ENCODE peak calls at places on chromosomes 4 and X, in seven cellular contexts. U is stomach, K is fibroblast of lung, B is cardiac muscle cell, T is GM23338, G is heart left ventricle, Y is IMR-90. A is an unnamed sample.

GRCh38 chr4:23789765-23790164 is 100.1 kb downstream of the PPARGC1A start:
- DNase-seq in T (no peak), K (peak; percentile 83), Y (peak; percentile 79), G (peak; percentile 66), B (peak; percentile 58), U (no peak), A (no peak)

GRCh38 chrX:93422693-93423092 is 250.7 kb downstream of the NAP1L3 start:
- DNase-seq in T (peak; percentile 70), G (no peak), Y (peak; percentile 1), U (no peak), K (no peak), B (peak; percentile 4), A (no peak)

GRCh38 chr4:159600102-159600501 is 497.2 kb downstream of the RAPGEF2 start:
- DNase-seq in G (no peak), Y (no peak), U (no peak), B (no peak), T (no peak), K (no peak), A (no peak)

GRCh38 chr4:41652971-41653370 is 95.6 kb downstream of the PHOX2B start:
- DNase-seq in B (no peak), U (no peak), G (no peak), K (peak; percentile 23), Y (no peak), T (no peak), A (no peak)

GRCh38 chr4:111776546-111776945 is 368.7 kb upstream of the FAM241A start:
- DNase-seq in U (no peak), K (peak; percentile 47), T (no peak), B (no peak), Y (no peak), G (no peak), A (peak; percentile 2)

GRCh38 chr4:150010525-150011126 is 67.6 kb upstream of the DCLK2 start:
- DNase-seq in T (peak; percentile 80), G (peak; percentile 33), U (peak; percentile 26), K (peak; percentile 71), Y (peak; percentile 72), B (peak; percentile 80), A (no peak)

GRCh38 chrX:119693996-119694451 is 1.1 kb upstream of the SEPTIN6 start:
- DNase-seq in U (no peak), B (no peak), T (peak; percentile 47), G (peak; percentile 36), Y (no peak), K (no peak), A (no peak)

GRCh38 chr4:176792348-176793059 is at the start of gene VEGFC:
- DNase-seq in T (peak; percentile 85), U (peak; percentile 44), B (peak; percentile 85), Y (peak; percentile 73), G (peak; percentile 56), K (peak; percentile 77), A (peak; percentile 79)

GRCh38 chrX:3548743-3549441 is 164.6 kb downstream of the PRKX start:
- DNase-seq in G (no peak), B (peak; percentile 86), U (no peak), Y (peak; percentile 79), T (peak; percentile 20), K (peak; percentile 68), A (peak; percentile 42)

GRCh38 chrX:151082077-151082948 is 94.1 kb upstream of the GPR50 start:
- DNase-seq in B (peak; percentile 59), K (peak; percentile 35), Y (peak; percentile 22), G (peak; percentile 70), T (peak; percentile 75), U (peak; percentile 65), A (peak; percentile 31)

GRCh38 chrX:86348669-86349068 is 200.4 kb downstream of the DACH2 start:
- DNase-seq in B (no peak), U (no peak), K (no peak), Y (no peak), G (no peak), T (peak; percentile 58), A (no peak)

GRCh38 chr4:5758741-5759140 is 47.7 kb downstream of the EVC start:
- DNase-seq in G (no peak), U (no peak), K (peak; percentile 98), B (peak; percentile 77), Y (peak; percentile 99), T (no peak), A (peak; percentile 86)

GRCh38 chr4:3201718-3202702 is 46.9 kb upstream of the MSANTD1 start:
- DNase-seq in U (peak; percentile 28), T (no peak), B (peak; percentile 10), G (no peak), K (peak; percentile 74), Y (peak; percentile 69), A (no peak)

GRCh38 chrX:73943900-73944581 is 359.9 kb upstream of the ZCCHC13 start:
- DNase-seq in T (peak; percentile 90), B (peak; percentile 94), U (peak; percentile 93), Y (peak; percentile 91), K (peak; percentile 92), G (peak; percentile 91), A (peak; percentile 78)

GRCh38 chrX:103913356-103914020 is 48.9 kb upstream of the TMSB15B start:
- DNase-seq in Y (peak; percentile 8), T (peak; percentile 43), U (no peak), B (peak; percentile 9), K (peak; percentile 48), G (no peak), A (peak; percentile 34)

GRCh38 chrX:36364262-36364661 is 444.7 kb downstream of the CFAP47 start:
- DNase-seq in G (no peak), U (no peak), T (no peak), K (no peak), Y (no peak), B (no peak), A (no peak)

GRCh38 chr4:21716526-21716925 is 232.0 kb downstream of the KCNIP4 start:
- DNase-seq in U (no peak), G (no peak), K (no peak), Y (no peak), B (no peak), T (no peak), A (no peak)

GRCh38 chrX:150482537-150483217 is 85.7 kb upstream of the MTM1 start:
- DNase-seq in K (peak; percentile 83), B (peak; percentile 32), U (no peak), T (no peak), Y (peak; percentile 85), G (no peak), A (no peak)

GRCh38 chr4:19958849-19959248 is 292.9 kb upstream of the SLIT2 start:
- DNase-seq in K (no peak), U (no peak), Y (no peak), G (no peak), T (no peak), B (no peak), A (no peak)
- H3K27ac ChIP-seq in K (no peak overlapping the region), U (no peak overlapping the region), Y (no peak overlapping the region), G (no peak overlapping the region), T (no peak overlapping the region), B (no peak overlapping the region), A (no peak overlapping the region)

GRCh38 chr4:165875446-165875845 is 2.4 kb downstream of the TLL1 start:
- DNase-seq in G (no peak), T (no peak), B (no peak), K (no peak), Y (no peak), U (no peak), A (no peak)

GRCh38 chr4:165873298-165874071 is 448 bp downstream of the TLL1 start:
- DNase-seq in K (peak; percentile 35), T (peak; percentile 60), G (peak; percentile 32), U (peak; percentile 31), Y (no peak), B (peak; percentile 44), A (no peak)

GRCh38 chr4:165874799-165875371 is 1.8 kb downstream of the TLL1 start:
- DNase-seq in B (peak; percentile 47), G (peak; percentile 29), T (peak; percentile 77), U (no peak), Y (no peak), K (no peak), A (no peak)

GRCh38 chr4:165872443-165873297 is at the start of gene TLL1:
- DNase-seq in K (peak; percentile 31), G (peak; percentile 28), Y (no peak), U (no peak), B (peak; percentile 55), T (peak; percentile 46), A (no peak)

DNA sequence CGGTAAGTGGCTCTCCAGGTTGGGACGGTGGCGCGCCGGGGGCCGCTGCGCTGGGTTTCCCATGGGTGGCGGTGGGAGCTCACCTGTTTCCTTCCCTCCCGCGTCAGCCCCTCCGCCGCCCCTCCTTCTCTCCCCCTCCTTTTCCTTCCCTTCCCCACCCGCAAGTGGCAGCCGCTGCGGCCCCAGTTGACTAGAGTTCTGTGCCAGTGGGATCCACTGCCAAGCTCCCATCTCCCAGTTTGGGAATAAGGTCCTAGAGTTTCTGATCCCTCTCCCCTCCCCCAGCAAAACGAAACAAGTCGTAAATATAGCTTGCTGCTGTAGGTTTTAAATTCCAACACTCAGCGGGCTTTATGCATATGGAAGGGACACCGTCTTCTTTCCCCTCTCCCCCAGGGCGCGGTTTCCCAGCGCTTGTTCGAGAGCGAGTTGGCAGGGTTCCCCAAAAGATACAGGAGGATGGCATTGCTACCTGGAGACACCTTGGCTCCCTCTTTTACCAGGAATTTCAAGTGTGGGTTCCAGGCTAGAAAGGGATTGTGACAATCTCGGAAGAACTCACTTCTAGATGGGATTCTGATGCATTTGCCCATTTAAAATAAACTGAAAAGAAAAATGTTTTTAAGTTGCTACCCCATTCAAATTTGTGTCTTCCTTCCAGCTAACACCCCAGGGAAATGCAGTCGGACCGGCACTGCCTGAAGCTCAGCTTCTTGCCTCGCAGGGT is 1.2 kb downstream of the TLL1 start:
- DNase-seq in B (peak; percentile 18), G (no peak), U (no peak), K (no peak), Y (no peak), T (peak; percentile 47), A (no peak)
- H3K27me3 ChIP-seq in B (peaks cover 72% of the 10 kb centered on the region), G (no peaks in the 10 kb centered on the region), U (peaks cover 29% of the 10 kb centered on the region), K (peaks cover 14% of the 10 kb centered on the region), Y (peaks cover 4% of the 10 kb centered on the region), T (peaks cover 59% of the 10 kb centered on the region), A (peaks cover 49% of the 10 kb centered on the region)

DNA sequence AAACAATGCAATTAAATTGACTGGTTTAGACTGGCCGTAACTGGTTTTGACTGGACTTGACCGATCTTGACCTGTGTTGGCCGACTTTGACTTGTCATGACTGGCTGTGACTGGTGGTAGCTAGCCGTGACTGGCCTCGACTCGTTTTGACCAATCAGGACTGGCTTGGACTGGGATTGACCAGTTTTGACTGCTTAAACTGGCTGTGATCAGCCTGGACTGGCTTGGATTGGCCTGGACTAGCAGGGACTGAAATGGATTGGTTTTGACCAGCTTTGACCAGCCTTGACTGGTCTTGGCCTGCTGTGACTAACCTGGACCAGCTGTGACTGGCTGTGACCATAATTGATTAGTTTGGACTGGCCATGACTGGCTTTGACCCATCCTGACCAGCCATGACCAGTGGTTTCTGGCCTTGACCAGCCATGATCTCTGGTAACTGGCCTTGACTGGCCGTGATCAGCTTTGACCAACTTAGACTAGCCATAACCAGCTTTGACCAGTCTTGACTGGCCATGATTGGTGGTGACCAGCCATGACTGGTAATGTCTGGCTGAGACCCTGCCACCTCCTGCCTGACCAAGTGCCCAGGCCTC is 13.1 kb downstream of the SUV39H1 start:
- DNase-seq in Y (no peak), B (no peak), G (no peak), K (no peak), U (no peak), T (no peak), A (no peak)
- H3K4me3 ChIP-seq in Y (no peak overlapping the region), B (no peak overlapping the region), G (no peak overlapping the region), K (no peak overlapping the region), U (no peak overlapping the region), T (no peak overlapping the region), A (no peak overlapping the region)

DNA sequence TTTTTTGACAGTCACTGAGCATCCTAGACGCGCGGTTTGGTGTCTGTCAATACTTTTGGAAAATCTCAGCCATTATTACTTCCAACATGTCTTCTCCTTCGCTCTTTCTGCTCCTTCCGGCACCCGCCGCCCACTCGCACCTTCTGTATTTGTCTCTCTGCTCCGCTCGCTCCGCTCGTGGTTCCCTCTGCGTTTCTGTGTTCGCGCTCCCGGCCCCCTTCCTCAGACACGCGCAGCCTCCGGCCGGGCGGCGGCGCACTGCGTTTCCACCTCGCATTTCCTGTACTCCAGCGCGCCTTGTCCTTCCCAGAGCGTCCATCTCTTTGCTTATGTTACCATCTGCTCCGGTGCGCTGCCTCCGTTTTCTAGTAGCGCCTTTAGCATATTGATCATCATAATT is 21.1 kb downstream of the PDE6B start:
- DNase-seq in G (peak; percentile 27), U (no peak), T (no peak), Y (no peak), B (no peak), K (no peak), A (no peak)
- H3K27ac ChIP-seq in G (no peak overlapping the region), U (no peak overlapping the region), T (no peak overlapping the region), Y (no peak overlapping the region), B (no peak overlapping the region), K (no peak overlapping the region), A (no peak overlapping the region)

A was measured in SJSA1.